ENCODE peak calls at places on chromosome 10, in five cellular contexts. X is GM12891, Z is heart left ventricle, B is tibial artery, H is NCI-H1092. T is an unnamed sample.

GRCh38 chr10:26486985-26487850 is 49.1 kb downstream of the APBB1IP start:
- DNase-seq in X (no peak), Z (no peak), B (peak), H (no peak), T (peak)

GRCh38 chr10:44689368-44689767 is 221.8 kb upstream of the TMEM72 start:
- DNase-seq in X (no peak), Z (no peak), B (no peak), H (no peak), T (no peak)

GRCh38 chr10:34580643-34581042 is 234.5 kb downstream of the PARD3 start:
- DNase-seq in X (no peak), Z (no peak), B (no peak), H (no peak), T (no peak)

GRCh38 chr10:27822286-27822685 is 76.7 kb upstream of the MKX start:
- DNase-seq in X (no peak), Z (no peak), B (no peak), H (no peak), T (no peak)

GRCh38 chr10:102420443-102420809 is 210 bp upstream of the FBXL15 start:
- DNase-seq in X (no peak), Z (no peak), B (no peak), H (no peak), T (no peak)

GRCh38 chr10:24771943-24772747 is 48.5 kb upstream of the ARHGAP21 start:
- DNase-seq in X (no peak), Z (no peak), B (no peak), H (no peak), T (no peak)

GRCh38 chr10:48547981-48548380 is 56.9 kb downstream of the ARHGAP22 start:
- DNase-seq in X (no peak), Z (no peak), B (no peak), H (no peak), T (no peak)

GRCh38 chr10:14403846-14404623 is 73.3 kb upstream of the FRMD4A start:
- DNase-seq in X (no peak), Z (no peak), B (no peak), H (no peak), T (no peak)

GRCh38 chr10:78747366-78747955 is 321.3 kb upstream of the ZMIZ1 start:
- DNase-seq in X (no peak), Z (no peak), B (no peak), H (no peak), T (no peak)

GRCh38 chr10:44422153-44422552 is 37.3 kb upstream of the CXCL12 start:
- DNase-seq in X (no peak), Z (no peak), B (no peak), H (no peak), T (no peak)

GRCh38 chr10:116753759-116754158 is 11.4 kb upstream of the HSPA12A start:
- DNase-seq in X (no peak), Z (peak), B (peak), H (peak), T (no peak)

GRCh38 chr10:103481974-103482531 is 3.0 kb upstream of the CALHM3 start:
- DNase-seq in X (peak), Z (no peak), B (no peak), H (peak), T (no peak)

GRCh38 chr10:72736176-72736795 is 44.3 kb downstream of the MCU start:
- DNase-seq in X (no peak), Z (no peak), B (no peak), H (no peak), T (no peak)

GRCh38 chr10:124182088-124182541 is 88.7 kb upstream of the CHST15 start:
- DNase-seq in X (no peak), Z (peak), B (no peak), H (no peak), T (peak)

GRCh38 chr10:81479316-81479715 is 395.7 kb upstream of the NRG3 start:
- DNase-seq in X (no peak), Z (no peak), B (no peak), H (no peak), T (no peak)

GRCh38 chr10:63217120-63217605 is 84.0 kb downstream of the NRBF2 start:
- DNase-seq in X (no peak), Z (no peak), B (no peak), H (no peak), T (no peak)

GRCh38 chr10:50540069-50540825 is 83.5 kb downstream of the SGMS1 start:
- DNase-seq in X (no peak), Z (no peak), B (no peak), H (no peak), T (no peak)

GRCh38 chr10:130175074-130175473 is 38.9 kb downstream of the GLRX3 start:
- DNase-seq in X (no peak), Z (no peak), B (no peak), H (no peak), T (no peak)

GRCh38 chr10:124719213-124719851 is 24.8 kb downstream of the FAM53B start:
- DNase-seq in X (no peak), Z (peak), B (no peak), H (peak), T (no peak)

GRCh38 chr10:47045331-47045861 is 134.2 kb downstream of the PTPN20 start:
- DNase-seq in X (no peak), Z (peak), B (no peak), H (no peak), T (no peak)

GRCh38 chr10:23442936-23443335 is 4.1 kb downstream of the OTUD1 start:
- DNase-seq in X (no peak), Z (no peak), B (no peak), H (no peak), T (no peak)

GRCh38 chr10:24723788-24724380 is at the start of gene ARHGAP21:
- DNase-seq in X (peak), Z (peak), B (peak), H (peak), T (peak)